ENCODE peak calls at places on chromosomes 11 and 22, in six cellular contexts. V is keratinocyte; W is heart right ventricle; Q is CD8-positive, alpha-beta memory T cell; L is aorta; I is fibroblast of lung. U is an unnamed sample.
A peak's percentile ranks its signal among the peaks of the same experiment; 100 is the strongest.

GRCh38 chr11:118899296-118899688 is 15.6 kb downstream of the CXCR5 start:
- DNase-seq in V (no peak), W (no peak), Q (no peak), L (no peak), I (no peak), U (no peak)

GRCh38 chr22:35308480-35308945 is 8.8 kb downstream of the TOM1 start:
- DNase-seq in V (no peak), W (no peak), Q (no peak), L (no peak), I (no peak), U (peak; percentile 23)

GRCh38 chr11:64327338-64327737 is 9.4 kb downstream of the PRDX5 start:
- DNase-seq in V (no peak), W (no peak), Q (no peak), L (no peak), I (no peak), U (no peak)

GRCh38 chr22:16915711-16916110 is 90.5 kb upstream of the XKR3 start:
- DNase-seq in V (no peak), W (no peak), Q (no peak), L (no peak), I (no peak), U (no peak)

GRCh38 chr22:27715078-27715477 is 86.5 kb downstream of the MN1 start:
- DNase-seq in V (no peak), W (no peak), Q (no peak), L (no peak), I (no peak), U (peak; percentile 56)

GRCh38 chr22:37566329-37566837 is 6.1 kb downstream of the CDC42EP1 start:
- DNase-seq in V (no peak), W (no peak), Q (peak; percentile 57), L (peak; percentile 62), I (no peak), U (peak; percentile 79)

GRCh38 chr11:80748207-80748606 is 1307.4 kb upstream of the TENM4 start:
- DNase-seq in V (no peak), W (no peak), Q (no peak), L (no peak), I (no peak), U (no peak)

GRCh38 chr22:32413715-32414114 is 1.7 kb upstream of the RTCB start:
- DNase-seq in V (no peak), W (no peak), Q (no peak), L (no peak), I (peak; percentile 25), U (no peak)

GRCh38 chr11:15816270-15816871 is 540.0 kb downstream of the SOX6 start:
- DNase-seq in V (no peak), W (no peak), Q (no peak), L (peak; percentile 74), I (peak; percentile 89), U (no peak)

GRCh38 chr22:28014141-28015055 is 95.3 kb upstream of the PITPNB start:
- DNase-seq in V (no peak), W (no peak), Q (no peak), L (no peak), I (no peak), U (peak; percentile 61)

GRCh38 chr11:133153031-133153430 is 379.3 kb downstream of the OPCML start:
- DNase-seq in V (no peak), W (no peak), Q (no peak), L (no peak), I (no peak), U (no peak)

GRCh38 chr11:46367244-46367915 is 14.1 kb upstream of the MDK start:
- DNase-seq in V (no peak), W (peak; percentile 81), Q (peak; percentile 83), L (no peak), I (peak; percentile 26), U (peak; percentile 84)

GRCh38 chr11:70620510-70621184 is 222.3 kb downstream of the CTTN start:
- DNase-seq in V (no peak), W (no peak), Q (no peak), L (no peak), I (no peak), U (no peak)

GRCh38 chr11:20125927-20126326 is 34.3 kb downstream of the DBX1 start:
- DNase-seq in V (peak; percentile 36), W (no peak), Q (no peak), L (no peak), I (peak; percentile 88), U (no peak)

GRCh38 chr11:32087602-32088001 is 3.3 kb upstream of the RCN1 start:
- DNase-seq in V (no peak), W (no peak), Q (no peak), L (no peak), I (peak; percentile 63), U (no peak)

GRCh38 chr11:94740083-94740974 is 27.8 kb upstream of the AMOTL1 start:
- DNase-seq in V (no peak), W (peak; percentile 63), Q (no peak), L (peak; percentile 67), I (no peak), U (peak; percentile 69)

GRCh38 chr22:37566903-37567798 is 6.9 kb downstream of the CDC42EP1 start:
- DNase-seq in V (no peak), W (peak; percentile 84), Q (peak; percentile 92), L (peak; percentile 80), I (peak; percentile 63), U (peak; percentile 95)

GRCh38 chr11:28860898-28861297 is 752.7 kb downstream of the METTL15 start:
- DNase-seq in V (no peak), W (no peak), Q (no peak), L (no peak), I (peak; percentile 53), U (no peak)

DNA sequence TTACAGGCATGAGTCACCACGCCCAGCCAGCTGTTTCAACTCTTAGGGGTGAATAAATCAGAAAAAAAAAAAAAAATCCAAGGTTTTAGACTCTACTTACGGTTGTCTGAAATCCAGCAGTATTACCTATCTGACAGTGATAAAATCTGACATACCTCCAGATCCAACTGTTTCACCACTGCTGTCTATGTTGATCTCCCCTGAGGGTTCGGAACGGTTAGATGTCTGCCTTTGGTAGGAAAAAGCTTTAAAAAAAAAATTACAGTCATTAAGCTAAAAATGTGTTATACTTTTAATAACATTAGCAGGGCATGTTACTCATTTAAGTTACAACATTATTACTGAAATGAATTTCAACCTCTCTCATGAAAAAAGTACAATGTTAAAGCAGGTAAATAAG is 21.1 kb downstream of the NCAPD3 start:
- DNase-seq in V (no peak), W (no peak), Q (no peak), L (no peak), I (no peak), U (no peak)
- H3K36me3 ChIP-seq in V (no peaks in the 10 kb centered on the region), W (peaks cover 69% of the 10 kb centered on the region), Q (peaks cover 27% of the 10 kb centered on the region), L (peaks cover 5% of the 10 kb centered on the region), I (peaks cover 13% of the 10 kb centered on the region), U (peaks cover 60% of the 10 kb centered on the region)

GRCh38 chr11:60776167-60776566 is 9.0 kb upstream of the MS4A10 start:
- DNase-seq in V (no peak), W (no peak), Q (no peak), L (no peak), I (no peak), U (peak; percentile 55)

GRCh38 chr11:60774726-60775125 is 10.4 kb upstream of the MS4A10 start:
- DNase-seq in V (no peak), W (no peak), Q (no peak), L (no peak), I (no peak), U (peak; percentile 39)

GRCh38 chr11:60777572-60777971 is 7.6 kb upstream of the MS4A10 start:
- DNase-seq in V (no peak), W (no peak), Q (no peak), L (no peak), I (peak; percentile 67), U (peak; percentile 12)

GRCh38 chr11:60777106-60777505 is 8.0 kb upstream of the MS4A10 start:
- DNase-seq in V (no peak), W (no peak), Q (no peak), L (no peak), I (no peak), U (no peak)

GRCh38 chr11:60775420-60775961 is 9.6 kb upstream of the MS4A10 start:
- DNase-seq in V (peak; percentile 84), W (peak; percentile 60), Q (peak; percentile 83), L (peak; percentile 87), I (peak; percentile 75), U (peak; percentile 72)
- H3K4me1 ChIP-seq in V (peaks cover 2% of the 10 kb centered on the region), W (peaks cover 25% of the 10 kb centered on the region), Q (no peaks in the 10 kb centered on the region), L (no peaks in the 10 kb centered on the region), I (peaks cover 5% of the 10 kb centered on the region), U (peaks cover 6% of the 10 kb centered on the region)

GRCh38 chr11:66493124-66493523 is 12.9 kb downstream of the DPP3 start:
- DNase-seq in V (no peak), W (no peak), Q (no peak), L (no peak), I (no peak), U (no peak)

GRCh38 chr11:66495401-66495844 is 15.0 kb upstream of the BBS1 start:
- DNase-seq in V (no peak), W (no peak), Q (peak; percentile 42), L (peak; percentile 34), I (no peak), U (no peak)

GRCh38 chr11:66492161-66492865 is 12.1 kb downstream of the DPP3 start:
- DNase-seq in V (no peak), W (no peak), Q (no peak), L (no peak), I (peak; percentile 64), U (no peak)

GRCh38 chr11:66494935-66495334 is 14.7 kb downstream of the DPP3 start:
- DNase-seq in V (no peak), W (no peak), Q (no peak), L (no peak), I (no peak), U (no peak)

DNA sequence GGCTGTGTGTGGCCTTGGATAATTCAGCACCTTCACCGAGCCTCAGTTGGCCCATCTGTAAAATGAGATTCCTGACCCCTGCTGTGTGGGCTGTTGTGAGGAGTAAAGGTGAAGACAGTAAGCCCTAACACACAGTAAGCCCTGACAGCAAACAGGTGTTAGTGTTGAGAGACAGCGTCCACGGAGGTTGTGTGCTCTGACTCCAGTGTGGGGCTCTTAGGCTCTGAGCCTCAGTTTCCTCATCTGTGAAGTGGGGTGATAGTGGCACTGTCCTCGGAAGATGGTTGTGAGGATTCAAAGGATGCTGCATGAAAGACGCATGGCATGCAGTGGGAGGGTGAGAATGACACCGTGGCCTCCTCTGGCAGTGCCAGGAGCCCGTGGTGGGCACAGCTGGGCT is 14.2 kb downstream of the DPP3 start:
- DNase-seq in V (no peak), W (no peak), Q (no peak), L (no peak), I (no peak), U (no peak)
- H3K36me3 ChIP-seq in V (peaks cover 36% of the 10 kb centered on the region), W (peaks cover 61% of the 10 kb centered on the region), Q (no peaks in the 10 kb centered on the region), L (no peaks in the 10 kb centered on the region), I (peaks cover 12% of the 10 kb centered on the region), U (peaks cover 56% of the 10 kb centered on the region)

DNA sequence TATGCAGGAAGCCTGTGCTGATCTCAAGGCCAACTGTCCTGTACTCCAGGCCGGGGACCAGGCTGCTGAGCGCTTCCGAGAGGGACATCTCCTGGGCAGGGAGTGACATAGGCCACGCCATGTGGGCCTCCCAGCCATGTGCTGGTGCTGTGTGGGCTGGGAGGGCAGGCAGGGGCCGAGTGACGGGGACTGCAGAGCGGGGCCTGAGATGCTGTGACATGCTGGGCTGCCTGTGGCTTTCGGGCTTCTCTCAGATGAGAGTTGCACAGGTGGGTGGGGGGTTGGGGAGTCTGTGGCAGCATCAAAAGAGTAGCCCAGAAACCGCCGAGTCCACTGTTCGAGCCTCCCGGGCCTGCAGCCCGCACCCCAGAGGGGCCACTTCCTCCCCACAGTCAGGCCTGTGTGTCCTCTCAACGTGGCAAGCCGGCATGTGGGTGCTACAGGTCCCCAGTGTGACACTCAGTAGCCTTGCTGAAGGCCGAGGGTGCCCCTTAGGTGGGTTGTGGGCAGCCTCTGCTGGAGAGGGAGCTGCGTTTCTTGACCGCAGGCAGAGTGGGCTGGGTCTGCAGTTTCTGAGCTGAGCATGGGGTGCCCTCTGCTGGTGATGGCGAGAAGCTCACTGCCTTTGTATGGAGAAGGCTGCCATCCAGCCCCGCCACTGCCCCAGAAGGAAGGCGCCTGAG is 101.2 kb downstream of the BCR start:
- DNase-seq in V (peak; percentile 46), W (peak; percentile 84), Q (peak; percentile 86), L (peak; percentile 91), I (peak; percentile 68), U (peak; percentile 90)
- H3K4me1 ChIP-seq in V (peaks cover 45% of the 10 kb centered on the region), W (peaks cover 22% of the 10 kb centered on the region), Q (peaks cover 16% of the 10 kb centered on the region), L (no peaks in the 10 kb centered on the region), I (no peaks in the 10 kb centered on the region), U (peaks cover 29% of the 10 kb centered on the region)

GRCh38 chr22:24112188-24112587 is 69.1 kb upstream of the SUSD2 start:
- DNase-seq in V (no peak), W (no peak), Q (no peak), L (no peak), I (peak; percentile 23), U (no peak)
- H3K36me3 ChIP-seq in V (peaks cover 12% of the 10 kb centered on the region), W (peaks cover 45% of the 10 kb centered on the region), Q (peaks cover 18% of the 10 kb centered on the region), L (no peaks in the 10 kb centered on the region), I (peaks cover 2% of the 10 kb centered on the region), U (peaks cover 30% of the 10 kb centered on the region)